ENCODE peak calls at places on chromosomes 13 and 19, in seven cellular contexts. Q is astrocyte of the cerebellum, J is OCI-LY7, Y is ascending aorta, O is mesothelial cell of epicardium, G is coronary artery, N is RWPE1. B is an unnamed sample.

GRCh38 chr19:31113250-31113685 is 236.0 kb downstream of the TSHZ3 start:
- DNase-seq in Y (no peak), J (no peak), N (no peak), O (no peak), Q (no peak), G (no peak), B (no peak)

GRCh38 chr13:19089315-19089714 is 92.3 kb downstream of the TUBA3C start:
- DNase-seq in Y (no peak), J (no peak), G (no peak), Q (no peak), N (no peak), O (no peak), B (no peak)

GRCh38 chr19:55206664-55207500 is 2.4 kb downstream of the PTPRH start:
- DNase-seq in Y (peak; percentile 78), N (peak; percentile 98), G (no peak), J (no peak), Q (peak; percentile 32), O (peak; percentile 75), B (no peak)

GRCh38 chr13:57633950-57634828 is 2.6 kb downstream of the PCDH17 start:
- DNase-seq in G (no peak), Q (no peak), J (no peak), Y (no peak), O (no peak), N (no peak), B (no peak)

GRCh38 chr19:52778811-52779210 is 7.8 kb downstream of the ZNF600 start:
- DNase-seq in O (no peak), N (no peak), J (no peak), Q (no peak), Y (no peak), G (no peak), B (no peak)

GRCh38 chr19:8902520-8902919 is 70.3 kb downstream of the MBD3L1 start:
- DNase-seq in Y (no peak), O (no peak), Q (no peak), G (no peak), J (no peak), N (no peak), B (no peak)

GRCh38 chr13:42548731-42549554 is 25.0 kb upstream of the TNFSF11 start:
- DNase-seq in N (no peak), Q (peak; percentile 61), Y (peak; percentile 66), G (no peak), J (peak; percentile 6), O (no peak), B (no peak)

GRCh38 chr13:26061947-26062346 is 10.1 kb upstream of the SHISA2 start:
- DNase-seq in Y (no peak), Q (peak; percentile 84), G (no peak), O (no peak), N (no peak), J (no peak), B (no peak)

GRCh38 chr13:22235285-22235949 is 564.5 kb downstream of the FGF9 start:
- DNase-seq in J (no peak), Y (no peak), O (no peak), Q (no peak), N (no peak), G (no peak), B (no peak)

GRCh38 chr13:111031531-111031961 is 83.6 kb upstream of the ARHGEF7 start:
- DNase-seq in N (no peak), G (no peak), O (no peak), Q (no peak), J (no peak), Y (no peak), B (no peak)

GRCh38 chr19:567296-567900 is 5.0 kb upstream of the BSG start:
- DNase-seq in J (no peak), N (no peak), G (no peak), Q (no peak), O (no peak), Y (no peak), B (no peak)

GRCh38 chr19:16851031-16851712 is 22.0 kb downstream of the SIN3B start:
- DNase-seq in Q (peak; percentile 43), N (no peak), O (no peak), J (no peak), G (no peak), Y (no peak), B (no peak)

GRCh38 chr19:17090501-17091074 is 15.0 kb downstream of the MYO9B start:
- DNase-seq in J (no peak), Y (no peak), N (no peak), G (no peak), O (no peak), Q (no peak), B (no peak)

GRCh38 chr13:32428581-32429072 is 697 bp upstream of the N4BP2L1 start:
- DNase-seq in J (peak; percentile 19), Q (no peak), Y (no peak), O (no peak), G (no peak), N (no peak), B (no peak)

GRCh38 chr19:58394821-58395219 is 636 bp upstream of the RNF225 start:
- DNase-seq in G (no peak), Y (no peak), J (no peak), Q (no peak), O (no peak), N (peak; percentile 55), B (no peak)

GRCh38 chr19:36103842-36104552 is 6.9 kb upstream of the OVOL3 start:
- DNase-seq in Y (no peak), N (no peak), O (no peak), J (no peak), G (no peak), Q (no peak), B (no peak)

GRCh38 chr13:36981156-36981743 is 17.9 kb downstream of the ALG5 start:
- DNase-seq in J (peak; percentile 76), Q (peak; percentile 44), O (no peak), G (no peak), N (peak; percentile 30), Y (no peak), B (no peak)

GRCh38 chr19:3171894-3172679 is 6.5 kb upstream of the S1PR4 start:
- DNase-seq in G (peak; percentile 47), O (no peak), N (peak; percentile 33), J (no peak), Q (no peak), Y (no peak), B (no peak)

GRCh38 chr13:25037057-25037813 is 58.7 kb upstream of the PABPC3 start:
- DNase-seq in N (peak; percentile 48), G (no peak), Y (no peak), O (peak; percentile 66), Q (peak; percentile 43), J (peak; percentile 71), B (peak; percentile 39)

GRCh38 chr19:23098988-23099387 is 17.8 kb upstream of the ZNF730 start:
- DNase-seq in N (no peak), G (no peak), Q (no peak), O (no peak), J (no peak), Y (no peak), B (no peak)

GRCh38 chr13:47250141-47250540 is 353.3 kb upstream of the HTR2A start:
- DNase-seq in J (no peak), G (no peak), Q (peak; percentile 63), N (peak; percentile 5), Y (no peak), O (no peak), B (no peak)

GRCh38 chr19:5593963-5594255 is 26.2 kb upstream of the TINCR start:
- DNase-seq in N (no peak), Y (no peak), G (no peak), J (no peak), Q (no peak), O (no peak), B (no peak)

GRCh38 chr19:16889429-16889882 is 657 bp downstream of the F2RL3 start:
- DNase-seq in G (no peak), O (no peak), N (no peak), Y (no peak), J (no peak), Q (no peak), B (no peak)

GRCh38 chr13:39051157-39051556 is 12.9 kb downstream of the NHLRC3 start:
- DNase-seq in G (no peak), J (peak; percentile 60), Y (no peak), Q (peak; percentile 36), O (no peak), N (peak; percentile 12), B (no peak)

GRCh38 chr13:109699628-109700071 is 86.7 kb downstream of the IRS2 start:
- DNase-seq in J (no peak), N (no peak), G (no peak), O (no peak), Q (no peak), Y (no peak), B (no peak)

GRCh38 chr13:37486171-37486661 is 112.4 kb downstream of the POSTN start:
- DNase-seq in G (no peak), J (no peak), N (no peak), Q (no peak), O (no peak), Y (no peak), B (no peak)

GRCh38 chr19:19111138-19111835 is 27.0 kb downstream of the TMEM161A start:
- DNase-seq in Q (no peak), J (no peak), N (no peak), G (peak; percentile 72), O (no peak), Y (no peak), B (no peak)

GRCh38 chr19:19111967-19112580 is 26.2 kb downstream of the TMEM161A start:
- DNase-seq in N (no peak), J (no peak), Y (no peak), Q (no peak), G (no peak), O (no peak), B (no peak)

GRCh38 chr19:19113040-19113541 is 25.2 kb downstream of the TMEM161A start:
- DNase-seq in G (no peak), Y (no peak), J (peak; percentile 21), O (no peak), Q (no peak), N (no peak), B (no peak)

GRCh38 chr19:19109601-19110000 is 28.7 kb downstream of the TMEM161A start:
- DNase-seq in N (no peak), Q (no peak), O (no peak), J (no peak), Y (no peak), G (peak; percentile 54), B (no peak)

GRCh38 chr19:19110410-19111137 is 27.7 kb downstream of the TMEM161A start:
- DNase-seq in N (no peak), G (peak; percentile 69), J (no peak), Y (no peak), O (peak; percentile 63), Q (no peak), B (no peak)
- TF ChIP-seq CTCF in N (no peak), G (no peak), J (peak; percentile 46), Y (peak; percentile 30), O (no peak), Q (peak; percentile 48), B (no peak)

GRCh38 chr13:91375119-91375729 is 23.2 kb upstream of the GPC5 start:
- DNase-seq in O (no peak), J (peak; percentile 85), N (peak; percentile 24), G (no peak), Q (no peak), Y (no peak), B (no peak)
- TF ChIP-seq CTCF in O (no peak), J (no peak), N (peak; percentile 41), G (no peak), Q (peak; percentile 73), Y (peak; percentile 10), B (peak; percentile 33)

GRCh38 chr19:51711702-51712101 is 12.1 kb downstream of the HAS1 start:
- DNase-seq in G (no peak), Q (no peak), N (no peak), Y (no peak), O (no peak), J (no peak), B (no peak)
- TF ChIP-seq CTCF in G (no peak), Q (no peak), N (no peak), Y (no peak), O (no peak), J (no peak), B (no peak)

GRCh38 chr13:84844473-84844872 is 954.7 kb downstream of the SLITRK6 start:
- DNase-seq in Q (peak; percentile 8), N (peak; percentile 18), G (no peak), J (peak; percentile 17), O (no peak), Y (no peak), B (no peak)
- TF ChIP-seq CTCF in Q (peak; percentile 27), N (peak; percentile 53), G (no peak), J (peak; percentile 84), O (no peak), Y (no peak), B (peak; percentile 68)